ENCODE peak calls at places on chromosomes 12 and 14, in ten cellular contexts. One of them, this sample, is unnamed.

GRCh38 chr12:91744613-91745012 is 401.0 kb downstream of the BTG1 start:
- DNase-seq in heart right ventricle: no peak
- DNase-seq in CD8-positive, alpha-beta memory T cell: no peak
- DNase-seq in GM12865: no peak
- DNase-seq in tibial artery: no peak
- DNase-seq in choroid plexus epithelial cell: no peak
- DNase-seq in ovary: no peak
- DNase-seq in AG04450: no peak
- DNase-seq in SK-N-MC: no peak
- DNase-seq in CD8-positive, alpha-beta T cell: no peak
- DNase-seq in this sample: no peak

GRCh38 chr12:9597365-9597764 is 10.4 kb downstream of the KLRB1 start:
- DNase-seq in heart right ventricle: no peak
- DNase-seq in CD8-positive, alpha-beta memory T cell: no peak
- DNase-seq in GM12865: no peak
- DNase-seq in tibial artery: no peak
- DNase-seq in choroid plexus epithelial cell: no peak
- DNase-seq in ovary: no peak
- DNase-seq in AG04450: no peak
- DNase-seq in SK-N-MC: no peak
- DNase-seq in CD8-positive, alpha-beta T cell: no peak
- DNase-seq in this sample: no peak

GRCh38 chr14:50875359-50876090 is 3.7 kb downstream of the ABHD12B start:
- DNase-seq in heart right ventricle: no peak
- DNase-seq in CD8-positive, alpha-beta memory T cell: peak
- DNase-seq in GM12865: peak
- DNase-seq in tibial artery: no peak
- DNase-seq in choroid plexus epithelial cell: peak
- DNase-seq in ovary: no peak
- DNase-seq in AG04450: no peak
- DNase-seq in SK-N-MC: no peak
- DNase-seq in CD8-positive, alpha-beta T cell: peak
- DNase-seq in this sample: no peak

GRCh38 chr14:53020193-53020932 is 69.5 kb upstream of the FERMT2 start:
- DNase-seq in heart right ventricle: no peak
- DNase-seq in CD8-positive, alpha-beta memory T cell: no peak
- DNase-seq in GM12865: no peak
- DNase-seq in tibial artery: no peak
- DNase-seq in choroid plexus epithelial cell: no peak
- DNase-seq in ovary: no peak
- DNase-seq in AG04450: no peak
- DNase-seq in SK-N-MC: no peak
- DNase-seq in CD8-positive, alpha-beta T cell: no peak
- DNase-seq in this sample: no peak

GRCh38 chr12:14514946-14515345 is 52.7 kb downstream of the PLBD1 start:
- DNase-seq in heart right ventricle: no peak
- DNase-seq in CD8-positive, alpha-beta memory T cell: no peak
- DNase-seq in GM12865: no peak
- DNase-seq in tibial artery: no peak
- DNase-seq in choroid plexus epithelial cell: no peak
- DNase-seq in ovary: no peak
- DNase-seq in AG04450: no peak
- DNase-seq in SK-N-MC: no peak
- DNase-seq in CD8-positive, alpha-beta T cell: no peak
- DNase-seq in this sample: no peak

GRCh38 chr14:104281768-104282301 is 143.4 kb downstream of the KIF26A start:
- DNase-seq in heart right ventricle: no peak
- DNase-seq in CD8-positive, alpha-beta memory T cell: no peak
- DNase-seq in GM12865: no peak
- DNase-seq in tibial artery: peak
- DNase-seq in choroid plexus epithelial cell: no peak
- DNase-seq in ovary: peak
- DNase-seq in AG04450: no peak
- DNase-seq in SK-N-MC: no peak
- DNase-seq in CD8-positive, alpha-beta T cell: no peak
- DNase-seq in this sample: no peak

GRCh38 chr12:49138587-49138986 is 7.4 kb upstream of the TUBA1B start:
- DNase-seq in heart right ventricle: no peak
- DNase-seq in CD8-positive, alpha-beta memory T cell: no peak
- DNase-seq in GM12865: no peak
- DNase-seq in tibial artery: no peak
- DNase-seq in choroid plexus epithelial cell: peak
- DNase-seq in ovary: no peak
- DNase-seq in AG04450: no peak
- DNase-seq in SK-N-MC: no peak
- DNase-seq in CD8-positive, alpha-beta T cell: no peak
- DNase-seq in this sample: no peak

GRCh38 chr12:62922539-62922938 is 12.4 kb downstream of the PPM1H start:
- DNase-seq in heart right ventricle: no peak
- DNase-seq in CD8-positive, alpha-beta memory T cell: no peak
- DNase-seq in GM12865: no peak
- DNase-seq in tibial artery: no peak
- DNase-seq in choroid plexus epithelial cell: peak
- DNase-seq in ovary: no peak
- DNase-seq in AG04450: no peak
- DNase-seq in SK-N-MC: no peak
- DNase-seq in CD8-positive, alpha-beta T cell: no peak
- DNase-seq in this sample: no peak

GRCh38 chr12:64633186-64633939 is 23.1 kb downstream of the RASSF3 start:
- DNase-seq in heart right ventricle: no peak
- DNase-seq in CD8-positive, alpha-beta memory T cell: no peak
- DNase-seq in GM12865: no peak
- DNase-seq in tibial artery: no peak
- DNase-seq in choroid plexus epithelial cell: no peak
- DNase-seq in ovary: no peak
- DNase-seq in AG04450: no peak
- DNase-seq in SK-N-MC: no peak
- DNase-seq in CD8-positive, alpha-beta T cell: no peak
- DNase-seq in this sample: no peak

GRCh38 chr12:115257791-115258190 is 573.8 kb upstream of the TBX3 start:
- DNase-seq in heart right ventricle: no peak
- DNase-seq in CD8-positive, alpha-beta memory T cell: no peak
- DNase-seq in GM12865: no peak
- DNase-seq in tibial artery: no peak
- DNase-seq in choroid plexus epithelial cell: peak
- DNase-seq in ovary: no peak
- DNase-seq in AG04450: no peak
- DNase-seq in SK-N-MC: no peak
- DNase-seq in CD8-positive, alpha-beta T cell: no peak
- DNase-seq in this sample: no peak

GRCh38 chr12:67690656-67691055 is 42.1 kb downstream of the DYRK2 start:
- DNase-seq in heart right ventricle: no peak
- DNase-seq in CD8-positive, alpha-beta memory T cell: no peak
- DNase-seq in GM12865: no peak
- DNase-seq in tibial artery: no peak
- DNase-seq in choroid plexus epithelial cell: no peak
- DNase-seq in ovary: no peak
- DNase-seq in AG04450: no peak
- DNase-seq in SK-N-MC: no peak
- DNase-seq in CD8-positive, alpha-beta T cell: no peak
- DNase-seq in this sample: no peak

GRCh38 chr14:95609398-95609990 is 74.6 kb downstream of the GLRX5 start:
- DNase-seq in heart right ventricle: no peak
- DNase-seq in CD8-positive, alpha-beta memory T cell: no peak
- DNase-seq in GM12865: peak
- DNase-seq in tibial artery: no peak
- DNase-seq in choroid plexus epithelial cell: peak
- DNase-seq in ovary: peak
- DNase-seq in AG04450: no peak
- DNase-seq in SK-N-MC: no peak
- DNase-seq in CD8-positive, alpha-beta T cell: no peak
- DNase-seq in this sample: peak

GRCh38 chr14:89324501-89325298 is 92.3 kb downstream of the FOXN3 start:
- DNase-seq in heart right ventricle: no peak
- DNase-seq in CD8-positive, alpha-beta memory T cell: no peak
- DNase-seq in GM12865: peak
- DNase-seq in tibial artery: no peak
- DNase-seq in choroid plexus epithelial cell: no peak
- DNase-seq in ovary: no peak
- DNase-seq in AG04450: no peak
- DNase-seq in SK-N-MC: no peak
- DNase-seq in CD8-positive, alpha-beta T cell: no peak
- DNase-seq in this sample: no peak

DNA sequence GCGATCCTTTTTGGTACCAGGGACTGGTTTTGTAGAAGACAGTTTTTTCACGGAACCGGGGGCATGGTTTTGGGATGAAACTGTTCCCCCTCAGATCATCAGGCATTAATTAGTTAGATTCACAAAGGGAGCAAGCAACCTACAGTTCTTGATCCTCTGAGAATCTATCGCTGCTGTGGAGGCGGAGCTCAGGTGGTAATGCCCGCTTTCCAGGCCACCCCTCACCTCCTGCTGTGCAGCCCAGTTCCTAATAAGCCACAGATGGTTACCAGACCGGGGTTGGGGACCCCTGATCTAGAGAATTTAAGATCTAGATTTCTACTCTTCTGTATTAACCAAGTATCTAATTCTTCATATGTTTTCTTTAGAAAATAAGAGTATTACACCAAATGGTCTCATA is 4.8 kb downstream of the ARHGAP5 start:
- DNase-seq in heart right ventricle: no peak
- DNase-seq in CD8-positive, alpha-beta memory T cell: no peak
- DNase-seq in GM12865: no peak
- DNase-seq in tibial artery: no peak
- DNase-seq in choroid plexus epithelial cell: no peak
- DNase-seq in ovary: no peak
- DNase-seq in AG04450: no peak
- DNase-seq in SK-N-MC: no peak
- DNase-seq in CD8-positive, alpha-beta T cell: no peak
- DNase-seq in this sample: no peak
- H3K4me3 ChIP-seq in heart right ventricle: no peak
- H3K4me3 ChIP-seq in CD8-positive, alpha-beta memory T cell: no peak
- H3K4me3 ChIP-seq in GM12865: no peak
- H3K4me3 ChIP-seq in tibial artery: no peak
- H3K4me3 ChIP-seq in choroid plexus epithelial cell: no peak
- H3K4me3 ChIP-seq in ovary: no peak
- H3K4me3 ChIP-seq in AG04450: no peak
- H3K4me3 ChIP-seq in SK-N-MC: no peak
- H3K4me3 ChIP-seq in CD8-positive, alpha-beta T cell: no peak
- H3K4me3 ChIP-seq in this sample: no peak

DNA sequence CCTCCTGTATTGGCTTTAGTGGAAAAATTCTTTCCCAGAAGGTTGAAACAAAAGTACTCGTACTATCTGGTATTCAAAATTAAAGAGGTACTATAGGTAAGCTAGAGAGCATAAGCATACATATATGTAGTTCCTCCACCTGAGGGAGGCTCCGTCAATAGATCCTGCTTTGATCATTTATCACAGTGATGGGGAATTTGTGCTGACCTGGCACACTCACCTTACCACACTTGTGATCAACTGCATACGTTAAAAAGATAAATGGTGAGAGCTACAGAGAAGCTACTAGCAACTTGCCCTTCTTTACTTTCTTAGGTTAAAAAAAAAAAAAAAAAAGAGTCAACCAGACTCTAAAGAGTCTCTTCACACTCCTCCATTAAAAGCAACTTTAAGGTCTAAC is 2.5 kb downstream of the CAPRIN2 start:
- DNase-seq in heart right ventricle: no peak
- DNase-seq in CD8-positive, alpha-beta memory T cell: no peak
- DNase-seq in GM12865: no peak
- DNase-seq in tibial artery: no peak
- DNase-seq in choroid plexus epithelial cell: no peak
- DNase-seq in ovary: no peak
- DNase-seq in AG04450: no peak
- DNase-seq in SK-N-MC: no peak
- DNase-seq in CD8-positive, alpha-beta T cell: no peak
- DNase-seq in this sample: no peak
- H3K4me3 ChIP-seq in heart right ventricle: no peak
- H3K4me3 ChIP-seq in CD8-positive, alpha-beta memory T cell: no peak
- H3K4me3 ChIP-seq in GM12865: no peak
- H3K4me3 ChIP-seq in tibial artery: no peak
- H3K4me3 ChIP-seq in choroid plexus epithelial cell: no peak
- H3K4me3 ChIP-seq in ovary: no peak
- H3K4me3 ChIP-seq in AG04450: no peak
- H3K4me3 ChIP-seq in SK-N-MC: peak
- H3K4me3 ChIP-seq in CD8-positive, alpha-beta T cell: no peak
- H3K4me3 ChIP-seq in this sample: no peak

GRCh38 chr12:117875652-117876491 is 92.9 kb downstream of the KSR2 start:
- DNase-seq in heart right ventricle: peak
- DNase-seq in CD8-positive, alpha-beta memory T cell: peak
- DNase-seq in GM12865: peak
- DNase-seq in tibial artery: no peak
- DNase-seq in choroid plexus epithelial cell: peak
- DNase-seq in ovary: no peak
- DNase-seq in AG04450: no peak
- DNase-seq in SK-N-MC: no peak
- DNase-seq in CD8-positive, alpha-beta T cell: peak
- DNase-seq in this sample: no peak

GRCh38 chr12:117878598-117878997 is 90.2 kb downstream of the KSR2 start:
- DNase-seq in heart right ventricle: no peak
- DNase-seq in CD8-positive, alpha-beta memory T cell: no peak
- DNase-seq in GM12865: no peak
- DNase-seq in tibial artery: no peak
- DNase-seq in choroid plexus epithelial cell: no peak
- DNase-seq in ovary: no peak
- DNase-seq in AG04450: no peak
- DNase-seq in SK-N-MC: no peak
- DNase-seq in CD8-positive, alpha-beta T cell: no peak
- DNase-seq in this sample: no peak

GRCh38 chr12:117874842-117875434 is 93.9 kb downstream of the KSR2 start:
- DNase-seq in heart right ventricle: peak
- DNase-seq in CD8-positive, alpha-beta memory T cell: peak
- DNase-seq in GM12865: peak
- DNase-seq in tibial artery: peak
- DNase-seq in choroid plexus epithelial cell: peak
- DNase-seq in ovary: peak
- DNase-seq in AG04450: peak
- DNase-seq in SK-N-MC: no peak
- DNase-seq in CD8-positive, alpha-beta T cell: peak
- DNase-seq in this sample: peak

GRCh38 chr12:117872521-117873169 is 96.1 kb downstream of the KSR2 start:
- DNase-seq in heart right ventricle: no peak
- DNase-seq in CD8-positive, alpha-beta memory T cell: no peak
- DNase-seq in GM12865: no peak
- DNase-seq in tibial artery: no peak
- DNase-seq in choroid plexus epithelial cell: no peak
- DNase-seq in ovary: no peak
- DNase-seq in AG04450: no peak
- DNase-seq in SK-N-MC: no peak
- DNase-seq in CD8-positive, alpha-beta T cell: no peak
- DNase-seq in this sample: no peak

DNA sequence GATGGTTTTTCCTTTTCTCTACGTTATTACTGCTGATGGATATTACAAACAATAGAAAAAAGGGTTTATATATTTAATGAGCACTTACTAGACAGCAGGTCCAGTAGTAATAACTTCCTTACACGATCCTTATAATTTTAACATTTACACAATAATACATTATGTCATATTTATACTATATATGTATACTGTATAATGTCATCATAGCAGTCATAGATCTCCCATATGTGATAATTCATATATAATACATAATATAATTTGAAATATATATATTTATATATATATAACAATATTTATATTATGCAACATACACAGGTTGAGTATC is 92.3 kb downstream of the KSR2 start:
- DNase-seq in heart right ventricle: no peak
- DNase-seq in CD8-positive, alpha-beta memory T cell: no peak
- DNase-seq in GM12865: no peak
- DNase-seq in tibial artery: no peak
- DNase-seq in choroid plexus epithelial cell: no peak
- DNase-seq in ovary: no peak
- DNase-seq in AG04450: no peak
- DNase-seq in SK-N-MC: no peak
- DNase-seq in CD8-positive, alpha-beta T cell: no peak
- DNase-seq in this sample: no peak
- H3K4me3 ChIP-seq in heart right ventricle: no peak
- H3K4me3 ChIP-seq in CD8-positive, alpha-beta memory T cell: no peak
- H3K4me3 ChIP-seq in GM12865: no peak
- H3K4me3 ChIP-seq in tibial artery: no peak
- H3K4me3 ChIP-seq in choroid plexus epithelial cell: no peak
- H3K4me3 ChIP-seq in ovary: no peak
- H3K4me3 ChIP-seq in AG04450: no peak
- H3K4me3 ChIP-seq in SK-N-MC: no peak
- H3K4me3 ChIP-seq in CD8-positive, alpha-beta T cell: no peak
- H3K4me3 ChIP-seq in this sample: no peak

GRCh38 chr12:31316964-31317363 is 9.0 kb downstream of the SINHCAF start:
- DNase-seq in heart right ventricle: no peak
- DNase-seq in CD8-positive, alpha-beta memory T cell: no peak
- DNase-seq in GM12865: no peak
- DNase-seq in tibial artery: no peak
- DNase-seq in choroid plexus epithelial cell: no peak
- DNase-seq in ovary: no peak
- DNase-seq in AG04450: no peak
- DNase-seq in SK-N-MC: no peak
- DNase-seq in CD8-positive, alpha-beta T cell: no peak
- DNase-seq in this sample: no peak
- H3K4me3 ChIP-seq in heart right ventricle: peak
- H3K4me3 ChIP-seq in CD8-positive, alpha-beta memory T cell: peak
- H3K4me3 ChIP-seq in GM12865: peak
- H3K4me3 ChIP-seq in tibial artery: no peak
- H3K4me3 ChIP-seq in choroid plexus epithelial cell: peak
- H3K4me3 ChIP-seq in ovary: peak
- H3K4me3 ChIP-seq in AG04450: peak
- H3K4me3 ChIP-seq in SK-N-MC: peak
- H3K4me3 ChIP-seq in CD8-positive, alpha-beta T cell: peak
- H3K4me3 ChIP-seq in this sample: no peak

This sample was measured in prostate gland.